ENCODE peak calls at places on chromosomes 2 and 18, in nine cellular contexts. P is epithelial cell of esophagus, F is NCI-H1092 treated with DMSO at 0.1 percent for 48 hours, Z is GM12891, I is Kasumi-1, T is mesenchymal stem cell, C is hepatocyte, S is T-helper 22 cell, Y is tibial nerve. X is an unnamed sample.
A peak's percentile ranks its signal among the peaks of the same experiment; 100 is the strongest.

GRCh38 chr2:120150040-120150482 is 73.1 kb downstream of the TMEM185B start:
- DNase-seq in P (no peak), F (no peak), Z (no peak), I (no peak), T (no peak), C (no peak), S (no peak), Y (no peak), X (no peak)

GRCh38 chr18:71114550-71115210 is 825.8 kb downstream of the SOCS6 start:
- DNase-seq in P (no peak), F (no peak), Z (no peak), I (no peak), T (no peak), C (no peak), S (no peak), Y (no peak), X (no peak)

GRCh38 chr2:188305271-188305670 is 13.6 kb downstream of the GULP1 start:
- DNase-seq in P (no peak), F (no peak), Z (no peak), I (no peak), T (no peak), C (no peak), S (no peak), Y (no peak), X (no peak)

GRCh38 chr2:71691747-71692455 is 238.5 kb downstream of the DYSF start:
- DNase-seq in P (no peak), F (no peak), Z (no peak), I (no peak), T (no peak), C (no peak), S (no peak), Y (no peak), X (no peak)

GRCh38 chr18:62434798-62435197 is 88.0 kb upstream of the ZCCHC2 start:
- DNase-seq in P (no peak), F (no peak), Z (no peak), I (no peak), T (no peak), C (no peak), S (no peak), Y (no peak), X (no peak)

GRCh38 chr2:197121756-197122385 is 188.7 kb downstream of the ANKRD44 start:
- DNase-seq in P (no peak), F (no peak), Z (no peak), I (no peak), T (peak; percentile 57), C (no peak), S (no peak), Y (no peak), X (no peak)

GRCh38 chr2:214542866-214543265 is 132.0 kb downstream of the VWC2L start:
- DNase-seq in P (peak; percentile 60), F (no peak), Z (no peak), I (no peak), T (peak; percentile 24), C (no peak), S (no peak), Y (no peak), X (no peak)

GRCh38 chr2:27888790-27889189 is 1.4 kb downstream of the RBKS start:
- DNase-seq in P (no peak), F (no peak), Z (no peak), I (no peak), T (no peak), C (no peak), S (no peak), Y (no peak), X (no peak)

GRCh38 chr2:174771631-174772491 is 7.6 kb upstream of the CHRNA1 start:
- DNase-seq in P (peak; percentile 80), F (peak; percentile 63), Z (peak; percentile 37), I (peak; percentile 67), T (peak; percentile 94), C (peak; percentile 87), S (no peak), Y (peak; percentile 62), X (no peak)

GRCh38 chr2:216161967-216162366 is 52.8 kb downstream of the XRCC5 start:
- DNase-seq in P (no peak), F (no peak), Z (no peak), I (no peak), T (no peak), C (no peak), S (no peak), Y (no peak), X (no peak)

GRCh38 chr2:32743480-32744236 is 115.8 kb downstream of the TTC27 start:
- DNase-seq in P (no peak), F (no peak), Z (no peak), I (no peak), T (no peak), C (no peak), S (no peak), Y (no peak), X (no peak)

GRCh38 chr2:237859533-237860272 is at the start of gene RAMP1:
- DNase-seq in P (peak; percentile 79), F (no peak), Z (no peak), I (no peak), T (peak; percentile 37), C (peak; percentile 56), S (no peak), Y (no peak), X (no peak)

X was measured in GF-D8.